ENCODE peak calls at places on chromosomes 1 and 21, in eight cellular contexts. E, I, R, J, G, H, T and O are unnamed samples.

GRCh38 chr1:41006942-41007865 is 14.3 kb downstream of the SLFNL1 start:
- DNase-seq in E (no peak), I (no peak), R (no peak), J (no peak), G (no peak), H (no peak), T (no peak), O (no peak)

GRCh38 chr1:8879348-8880067 is 1.0 kb upstream of the ENO1 start:
- DNase-seq in E (peak), I (no peak), R (no peak), J (no peak), G (no peak), H (no peak), T (no peak), O (no peak)

GRCh38 chr1:17929224-17929623 is 174.1 kb downstream of the ACTL8 start:
- DNase-seq in E (no peak), I (no peak), R (no peak), J (no peak), G (no peak), H (no peak), T (no peak), O (no peak)

GRCh38 chr1:156581661-156582387 is 2.3 kb downstream of the TTC24 start:
- DNase-seq in E (peak), I (no peak), R (no peak), J (no peak), G (peak), H (no peak), T (no peak), O (no peak)

GRCh38 chr21:41559658-41560599 is 52.0 kb upstream of the TMPRSS2 start:
- DNase-seq in E (no peak), I (no peak), R (peak), J (no peak), G (no peak), H (no peak), T (no peak), O (no peak)

GRCh38 chr1:17587693-17588047 is 48.2 kb downstream of the ARHGEF10L start:
- DNase-seq in E (no peak), I (no peak), R (peak), J (no peak), G (no peak), H (no peak), T (no peak), O (no peak)

GRCh38 chr1:7224644-7225043 is 439.4 kb downstream of the CAMTA1 start:
- DNase-seq in E (no peak), I (no peak), R (no peak), J (no peak), G (no peak), H (no peak), T (no peak), O (no peak)

GRCh38 chr1:169804941-169805340 is 10.2 kb upstream of the METTL18 start:
- DNase-seq in E (no peak), I (no peak), R (no peak), J (no peak), G (no peak), H (no peak), T (no peak), O (no peak)

GRCh38 chr1:60808676-60809075 is 273.7 kb upstream of the NFIA start:
- DNase-seq in E (no peak), I (no peak), R (no peak), J (no peak), G (no peak), H (no peak), T (no peak), O (no peak)

GRCh38 chr1:174795806-174796205 is 203.9 kb upstream of the CACYBP start:
- DNase-seq in E (no peak), I (no peak), R (no peak), J (no peak), G (no peak), H (no peak), T (no peak), O (no peak)

GRCh38 chr1:156387899-156388813 is 19.1 kb downstream of the RHBG start:
- DNase-seq in E (no peak), I (no peak), R (no peak), J (no peak), G (no peak), H (no peak), T (peak), O (no peak)

GRCh38 chr21:21101911-21102310 is 103.7 kb downstream of the NCAM2 start:
- DNase-seq in E (no peak), I (no peak), R (no peak), J (no peak), G (no peak), H (no peak), T (peak), O (no peak)

GRCh38 chr1:170678196-170678595 is 14.3 kb downstream of the PRRX1 start:
- DNase-seq in E (no peak), I (no peak), R (no peak), J (no peak), G (no peak), H (no peak), T (no peak), O (no peak)

GRCh38 chr21:27371065-27371464 is 404.2 kb upstream of the ADAMTS5 start:
- DNase-seq in E (no peak), I (no peak), R (no peak), J (no peak), G (no peak), H (no peak), T (no peak), O (no peak)

GRCh38 chr1:20994176-20994575 is 182.5 kb downstream of the EIF4G3 start:
- DNase-seq in E (no peak), I (no peak), R (no peak), J (no peak), G (no peak), H (no peak), T (no peak), O (no peak)